ENCODE peak calls at places on chromosomes 12 and 14, in six cellular contexts. One of them, this sample, is unnamed.
A peak's percentile ranks its signal among the peaks of the same experiment; 100 is the strongest.

GRCh38 chr12:6554168-6554989 is 1.5 kb downstream of the IFFO1 start:
- DNase-seq in fibroblast of the aortic adventitia: peak; percentile 90
- DNase-seq in CD8-positive, alpha-beta T cell: peak; percentile 69
- DNase-seq in fibroblast of mammary gland: peak; percentile 78
- DNase-seq in SK-N-SH: peak; percentile 89
- DNase-seq in vagina: no peak
- DNase-seq in this sample: peak; percentile 80

GRCh38 chr14:100955201-100955600 is 51.7 kb upstream of the RTL1 start:
- DNase-seq in CD8-positive, alpha-beta T cell: no peak
- DNase-seq in SK-N-SH: no peak
- DNase-seq in vagina: no peak
- DNase-seq in fibroblast of the aortic adventitia: peak; percentile 23
- DNase-seq in fibroblast of mammary gland: peak; percentile 78
- DNase-seq in this sample: peak; percentile 28

GRCh38 chr12:6235499-6235898 is 35.3 kb downstream of the CD9 start:
- DNase-seq in vagina: no peak
- DNase-seq in fibroblast of mammary gland: no peak
- DNase-seq in fibroblast of the aortic adventitia: no peak
- DNase-seq in CD8-positive, alpha-beta T cell: no peak
- DNase-seq in SK-N-SH: no peak
- DNase-seq in this sample: no peak

GRCh38 chr14:85607571-85608219 is 77.8 kb downstream of the FLRT2 start:
- DNase-seq in fibroblast of the aortic adventitia: peak; percentile 80
- DNase-seq in vagina: no peak
- DNase-seq in SK-N-SH: no peak
- DNase-seq in fibroblast of mammary gland: peak; percentile 96
- DNase-seq in CD8-positive, alpha-beta T cell: no peak
- DNase-seq in this sample: peak; percentile 78

GRCh38 chr14:60565211-60565610 is 56.3 kb downstream of the SIX6 start:
- DNase-seq in SK-N-SH: no peak
- DNase-seq in fibroblast of the aortic adventitia: peak; percentile 97
- DNase-seq in CD8-positive, alpha-beta T cell: no peak
- DNase-seq in fibroblast of mammary gland: peak; percentile 83
- DNase-seq in vagina: no peak
- DNase-seq in this sample: peak; percentile 71

GRCh38 chr12:9335867-9336266 is 127.7 kb upstream of the PZP start:
- DNase-seq in SK-N-SH: no peak
- DNase-seq in fibroblast of the aortic adventitia: no peak
- DNase-seq in vagina: no peak
- DNase-seq in CD8-positive, alpha-beta T cell: no peak
- DNase-seq in fibroblast of mammary gland: no peak
- DNase-seq in this sample: no peak

GRCh38 chr12:124854637-124855184 is 9.0 kb downstream of the SCARB1 start:
- DNase-seq in fibroblast of mammary gland: no peak
- DNase-seq in vagina: no peak
- DNase-seq in CD8-positive, alpha-beta T cell: no peak
- DNase-seq in fibroblast of the aortic adventitia: no peak
- DNase-seq in SK-N-SH: no peak
- DNase-seq in this sample: no peak

GRCh38 chr14:99213603-99214002 is 58.4 kb downstream of the BCL11B start:
- DNase-seq in fibroblast of mammary gland: no peak
- DNase-seq in vagina: no peak
- DNase-seq in fibroblast of the aortic adventitia: no peak
- DNase-seq in SK-N-SH: no peak
- DNase-seq in CD8-positive, alpha-beta T cell: no peak
- DNase-seq in this sample: no peak

GRCh38 chr12:38906482-38907170 is 1.2 kb upstream of the CPNE8 start:
- DNase-seq in fibroblast of mammary gland: peak; percentile 89
- DNase-seq in fibroblast of the aortic adventitia: peak; percentile 89
- DNase-seq in vagina: peak; percentile 92
- DNase-seq in CD8-positive, alpha-beta T cell: peak; percentile 42
- DNase-seq in SK-N-SH: peak; percentile 91
- DNase-seq in this sample: peak; percentile 88

GRCh38 chr12:100365411-100365810 is 8.5 kb downstream of the SLC17A8 start:
- DNase-seq in fibroblast of the aortic adventitia: no peak
- DNase-seq in vagina: no peak
- DNase-seq in CD8-positive, alpha-beta T cell: no peak
- DNase-seq in fibroblast of mammary gland: no peak
- DNase-seq in SK-N-SH: no peak
- DNase-seq in this sample: no peak

GRCh38 chr14:72049462-72049861 is 117.2 kb downstream of the RGS6 start:
- DNase-seq in fibroblast of mammary gland: no peak
- DNase-seq in SK-N-SH: no peak
- DNase-seq in fibroblast of the aortic adventitia: no peak
- DNase-seq in vagina: no peak
- DNase-seq in CD8-positive, alpha-beta T cell: no peak
- DNase-seq in this sample: no peak

GRCh38 chr14:69226178-69226577 is 33.8 kb upstream of the GALNT16 start:
- DNase-seq in fibroblast of the aortic adventitia: peak; percentile 78
- DNase-seq in SK-N-SH: no peak
- DNase-seq in fibroblast of mammary gland: no peak
- DNase-seq in CD8-positive, alpha-beta T cell: no peak
- DNase-seq in vagina: no peak
- DNase-seq in this sample: peak; percentile 84

GRCh38 chr12:128994869-128995268 is 141.6 kb downstream of the GLT1D1 start:
- DNase-seq in SK-N-SH: no peak
- DNase-seq in fibroblast of mammary gland: no peak
- DNase-seq in CD8-positive, alpha-beta T cell: no peak
- DNase-seq in fibroblast of the aortic adventitia: no peak
- DNase-seq in vagina: no peak
- DNase-seq in this sample: no peak

GRCh38 chr14:31197671-31198070 is 9.9 kb downstream of the HECTD1 start:
- DNase-seq in CD8-positive, alpha-beta T cell: no peak
- DNase-seq in fibroblast of mammary gland: no peak
- DNase-seq in SK-N-SH: no peak
- DNase-seq in vagina: no peak
- DNase-seq in fibroblast of the aortic adventitia: no peak
- DNase-seq in this sample: no peak
- TF ChIP-seq CTCF in CD8-positive, alpha-beta T cell: no peak
- TF ChIP-seq CTCF in fibroblast of mammary gland: no peak
- TF ChIP-seq CTCF in SK-N-SH: no peak
- TF ChIP-seq CTCF in vagina: no peak
- TF ChIP-seq CTCF in fibroblast of the aortic adventitia: no peak
- TF ChIP-seq CTCF in this sample: no peak

DNA sequence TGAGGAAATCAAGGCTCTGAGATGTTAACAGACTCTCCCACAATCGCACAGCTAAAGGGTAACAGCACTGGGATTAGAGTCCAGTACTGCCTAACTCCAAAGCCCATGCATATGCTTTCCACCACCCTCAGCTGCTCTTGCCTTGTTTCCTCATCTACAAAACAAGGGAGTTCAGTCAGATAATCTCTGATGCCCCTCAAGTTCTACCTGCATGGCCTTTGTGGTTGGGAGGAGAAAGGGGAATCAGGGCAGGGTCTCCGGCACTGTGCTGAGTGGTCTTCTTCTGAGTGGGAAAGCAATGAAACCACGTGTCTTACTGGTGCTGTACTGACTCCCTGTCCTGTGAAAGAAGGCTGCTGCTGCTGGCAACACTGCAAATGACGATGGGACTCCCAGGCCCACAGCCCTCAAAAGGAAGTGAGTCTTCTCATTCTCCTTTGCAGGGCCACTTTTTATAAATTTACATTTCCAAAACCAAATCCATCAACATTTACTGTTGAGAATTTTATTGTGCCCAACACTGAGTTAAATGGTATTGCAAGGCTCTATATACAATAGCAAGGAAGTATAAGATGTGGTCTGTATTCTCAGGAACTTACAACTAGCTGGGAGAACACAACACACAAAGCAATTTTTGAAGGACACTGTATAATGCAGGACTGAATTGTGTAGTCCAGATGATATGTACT is 19.7 kb upstream of the DUSP16 start:
- DNase-seq in SK-N-SH: no peak
- DNase-seq in CD8-positive, alpha-beta T cell: no peak
- DNase-seq in fibroblast of the aortic adventitia: no peak
- DNase-seq in vagina: no peak
- DNase-seq in fibroblast of mammary gland: no peak
- DNase-seq in this sample: no peak
- H3K4me3 ChIP-seq in SK-N-SH: no peak overlapping the region
- H3K4me3 ChIP-seq in CD8-positive, alpha-beta T cell: no peak overlapping the region
- H3K4me3 ChIP-seq in fibroblast of the aortic adventitia: no peak overlapping the region
- H3K4me3 ChIP-seq in vagina: no peak overlapping the region
- H3K4me3 ChIP-seq in fibroblast of mammary gland: no peak overlapping the region
- H3K4me3 ChIP-seq in this sample: no peak overlapping the region

DNA sequence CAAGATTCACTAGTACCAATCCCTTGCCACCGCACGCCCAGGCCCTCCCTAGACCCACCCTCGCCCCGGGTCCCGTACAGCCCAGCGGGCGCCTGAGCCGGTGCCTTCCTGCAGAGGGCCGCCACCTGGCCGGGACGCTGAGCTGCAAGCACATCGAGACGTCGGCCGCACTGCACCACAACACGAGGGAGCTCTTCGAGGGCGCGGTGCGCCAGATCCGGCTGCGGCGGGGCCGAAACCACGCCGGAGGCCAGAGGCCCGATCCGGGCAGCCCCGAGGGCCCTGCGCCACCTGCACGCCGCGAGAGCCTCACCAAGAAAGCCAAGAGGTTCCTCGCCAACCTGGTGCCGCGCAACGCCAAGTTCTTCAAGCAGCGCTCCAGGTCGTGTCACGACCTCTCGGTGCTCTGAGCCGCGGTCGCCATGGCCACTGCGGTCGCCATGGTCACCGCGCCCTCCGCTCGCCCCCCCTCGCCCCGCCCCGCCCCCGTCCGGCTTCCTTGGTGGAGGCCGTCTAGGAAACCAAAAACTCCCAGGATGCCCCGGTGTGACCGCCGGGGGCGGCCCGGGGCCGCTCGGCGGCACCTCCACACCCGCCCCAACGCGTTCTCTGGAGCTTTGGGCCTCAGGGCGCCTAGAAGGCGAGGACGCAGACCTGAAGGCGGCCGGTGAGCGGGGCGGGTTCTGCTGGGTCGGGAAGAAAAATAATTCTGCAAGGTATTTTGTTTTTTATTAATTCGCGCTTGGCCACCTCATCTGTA is 3.7 kb downstream of the REM2 start:
- DNase-seq in vagina: no peak
- DNase-seq in fibroblast of the aortic adventitia: peak; percentile 41
- DNase-seq in SK-N-SH: peak; percentile 93
- DNase-seq in CD8-positive, alpha-beta T cell: peak; percentile 69
- DNase-seq in fibroblast of mammary gland: peak; percentile 47
- DNase-seq in this sample: peak; percentile 54
- TF ChIP-seq CTCF in vagina: no peak
- TF ChIP-seq CTCF in fibroblast of the aortic adventitia: peak; percentile 0
- TF ChIP-seq CTCF in SK-N-SH: peak; percentile 15
- TF ChIP-seq CTCF in CD8-positive, alpha-beta T cell: no peak
- TF ChIP-seq CTCF in fibroblast of mammary gland: no peak
- TF ChIP-seq CTCF in this sample: no peak

GRCh38 chr14:35047961-35048513 is 2.0 kb downstream of the FAM177A1 start:
- DNase-seq in CD8-positive, alpha-beta T cell: no peak
- DNase-seq in fibroblast of the aortic adventitia: no peak
- DNase-seq in vagina: no peak
- DNase-seq in fibroblast of mammary gland: no peak
- DNase-seq in SK-N-SH: no peak
- DNase-seq in this sample: peak; percentile 9
- H3K4me3 ChIP-seq in CD8-positive, alpha-beta T cell: no peak overlapping the region
- H3K4me3 ChIP-seq in fibroblast of the aortic adventitia: peak overlapping the region; percentile 25
- H3K4me3 ChIP-seq in vagina: no peak overlapping the region
- H3K4me3 ChIP-seq in fibroblast of mammary gland: no peak overlapping the region
- H3K4me3 ChIP-seq in SK-N-SH: peak overlapping the region; percentile 63
- H3K4me3 ChIP-seq in this sample: peak overlapping the region; percentile 30

GRCh38 chr12:121230538-121230907 is 20.6 kb downstream of the P2RX4 start:
- DNase-seq in SK-N-SH: no peak
- DNase-seq in CD8-positive, alpha-beta T cell: no peak
- DNase-seq in fibroblast of the aortic adventitia: no peak
- DNase-seq in vagina: no peak
- DNase-seq in fibroblast of mammary gland: no peak
- DNase-seq in this sample: no peak

GRCh38 chr12:121226399-121226798 is 16.5 kb downstream of the P2RX4 start:
- DNase-seq in fibroblast of the aortic adventitia: no peak
- DNase-seq in vagina: no peak
- DNase-seq in SK-N-SH: no peak
- DNase-seq in fibroblast of mammary gland: no peak
- DNase-seq in CD8-positive, alpha-beta T cell: no peak
- DNase-seq in this sample: no peak

GRCh38 chr12:121228919-121229650 is 19.2 kb downstream of the P2RX4 start:
- DNase-seq in SK-N-SH: peak; percentile 20
- DNase-seq in CD8-positive, alpha-beta T cell: no peak
- DNase-seq in fibroblast of mammary gland: no peak
- DNase-seq in vagina: no peak
- DNase-seq in fibroblast of the aortic adventitia: no peak
- DNase-seq in this sample: no peak

GRCh38 chr12:121224591-121224990 is 14.7 kb downstream of the P2RX4 start:
- DNase-seq in SK-N-SH: peak; percentile 11
- DNase-seq in fibroblast of the aortic adventitia: no peak
- DNase-seq in CD8-positive, alpha-beta T cell: peak; percentile 62
- DNase-seq in fibroblast of mammary gland: no peak
- DNase-seq in vagina: no peak
- DNase-seq in this sample: no peak

DNA sequence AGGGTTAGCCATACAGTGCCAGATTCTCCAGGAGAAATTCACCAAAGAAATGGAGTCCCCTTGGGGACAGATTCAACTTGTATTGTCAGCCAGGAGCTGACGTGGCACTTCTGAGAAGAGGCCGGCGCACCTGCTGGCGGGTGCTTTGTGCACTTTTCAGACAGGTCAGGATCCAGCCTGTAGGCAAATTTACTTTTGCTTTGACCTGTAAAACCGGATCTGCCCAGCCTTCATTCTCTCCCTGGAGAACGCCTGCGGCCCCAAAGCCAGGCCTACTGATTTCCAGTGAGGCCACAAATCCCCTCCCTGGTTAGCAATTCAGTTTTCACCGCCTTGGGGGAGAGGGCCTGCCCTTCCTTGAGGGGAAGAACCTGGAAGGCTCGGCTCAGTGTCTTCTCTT is 17.4 kb downstream of the P2RX4 start:
- DNase-seq in vagina: no peak
- DNase-seq in fibroblast of mammary gland: no peak
- DNase-seq in CD8-positive, alpha-beta T cell: no peak
- DNase-seq in fibroblast of the aortic adventitia: no peak
- DNase-seq in SK-N-SH: no peak
- DNase-seq in this sample: no peak
- TF ChIP-seq CTCF in vagina: no peak
- TF ChIP-seq CTCF in fibroblast of mammary gland: no peak
- TF ChIP-seq CTCF in CD8-positive, alpha-beta T cell: no peak
- TF ChIP-seq CTCF in fibroblast of the aortic adventitia: no peak
- TF ChIP-seq CTCF in SK-N-SH: no peak
- TF ChIP-seq CTCF in this sample: no peak